ENCODE peak calls at places on chromosome 12, in seven cellular contexts. One of them, this sample, is unnamed.

GRCh38 chr12:9742665-9743064 is 9.8 kb upstream of the CLECL1 start:
- DNase-seq in IMR-90: no peak
- DNase-seq in neuronal stem cell: no peak
- DNase-seq in H9: no peak
- DNase-seq in mesendoderm: no peak
- DNase-seq in mesenchymal stem cell: no peak
- DNase-seq in H1: no peak
- DNase-seq in this sample: no peak

GRCh38 chr12:12655061-12655460 is 40.9 kb downstream of the GPR19 start:
- DNase-seq in IMR-90: no peak
- DNase-seq in neuronal stem cell: no peak
- DNase-seq in H9: no peak
- DNase-seq in mesendoderm: peak; percentile 18
- DNase-seq in mesenchymal stem cell: no peak
- DNase-seq in H1: no peak
- DNase-seq in this sample: no peak

GRCh38 chr12:19074700-19075099 is 54.8 kb upstream of the PLEKHA5 start:
- DNase-seq in IMR-90: peak; percentile 74
- DNase-seq in neuronal stem cell: no peak
- DNase-seq in H9: no peak
- DNase-seq in mesendoderm: no peak
- DNase-seq in mesenchymal stem cell: peak; percentile 59
- DNase-seq in H1: no peak
- DNase-seq in this sample: no peak

GRCh38 chr12:121798807-121799174 is 5.0 kb upstream of the SETD1B start:
- DNase-seq in IMR-90: no peak
- DNase-seq in neuronal stem cell: no peak
- DNase-seq in H9: no peak
- DNase-seq in mesendoderm: no peak
- DNase-seq in mesenchymal stem cell: no peak
- DNase-seq in H1: no peak
- DNase-seq in this sample: peak; percentile 44

GRCh38 chr12:121224591-121224990 is 14.7 kb downstream of the P2RX4 start:
- DNase-seq in IMR-90: no peak
- DNase-seq in neuronal stem cell: no peak
- DNase-seq in H9: no peak
- DNase-seq in mesendoderm: no peak
- DNase-seq in mesenchymal stem cell: no peak
- DNase-seq in H1: no peak
- DNase-seq in this sample: no peak

GRCh38 chr12:1297206-1297605 is 297.2 kb downstream of the FBXL14 start:
- DNase-seq in IMR-90: peak; percentile 43
- DNase-seq in neuronal stem cell: no peak
- DNase-seq in H9: no peak
- DNase-seq in mesendoderm: no peak
- DNase-seq in mesenchymal stem cell: peak; percentile 13
- DNase-seq in H1: no peak
- DNase-seq in this sample: peak; percentile 27

GRCh38 chr12:38053113-38053512 is 263.5 kb upstream of the ALG10B start:
- DNase-seq in IMR-90: no peak
- DNase-seq in neuronal stem cell: no peak
- DNase-seq in H9: no peak
- DNase-seq in mesendoderm: no peak
- DNase-seq in mesenchymal stem cell: no peak
- DNase-seq in H1: no peak
- DNase-seq in this sample: no peak

GRCh38 chr12:110104188-110104969 is 19.8 kb upstream of the IFT81 start:
- DNase-seq in IMR-90: peak; percentile 35
- DNase-seq in neuronal stem cell: no peak
- DNase-seq in H9: no peak
- DNase-seq in mesendoderm: no peak
- DNase-seq in mesenchymal stem cell: peak; percentile 80
- DNase-seq in H1: no peak
- DNase-seq in this sample: no peak

GRCh38 chr12:71465794-71466193 is 26.2 kb downstream of the LGR5 start:
- DNase-seq in IMR-90: no peak
- DNase-seq in neuronal stem cell: no peak
- DNase-seq in H9: no peak
- DNase-seq in mesendoderm: no peak
- DNase-seq in mesenchymal stem cell: no peak
- DNase-seq in H1: no peak
- DNase-seq in this sample: no peak

GRCh38 chr12:30877110-30877875 is 49.3 kb upstream of the TSPAN11 start:
- DNase-seq in IMR-90: no peak
- DNase-seq in neuronal stem cell: no peak
- DNase-seq in H9: no peak
- DNase-seq in mesendoderm: no peak
- DNase-seq in mesenchymal stem cell: no peak
- DNase-seq in H1: no peak
- DNase-seq in this sample: no peak

GRCh38 chr12:107411792-107412535 is 273.6 kb upstream of the PWP1 start:
- DNase-seq in IMR-90: peak; percentile 91
- DNase-seq in neuronal stem cell: no peak
- DNase-seq in H9: no peak
- DNase-seq in mesendoderm: no peak
- DNase-seq in mesenchymal stem cell: peak; percentile 63
- DNase-seq in H1: no peak
- DNase-seq in this sample: no peak

GRCh38 chr12:96208801-96209534 is 14.8 kb downstream of the ELK3 start:
- DNase-seq in IMR-90: no peak
- DNase-seq in neuronal stem cell: no peak
- DNase-seq in H9: no peak
- DNase-seq in mesendoderm: no peak
- DNase-seq in mesenchymal stem cell: peak; percentile 11
- DNase-seq in H1: no peak
- DNase-seq in this sample: no peak

GRCh38 chr12:56146492-56147460 is 5.6 kb upstream of the MYL6B start:
- DNase-seq in IMR-90: no peak
- DNase-seq in neuronal stem cell: no peak
- DNase-seq in H9: no peak
- DNase-seq in mesendoderm: no peak
- DNase-seq in mesenchymal stem cell: no peak
- DNase-seq in H1: no peak
- DNase-seq in this sample: peak; percentile 59

GRCh38 chr12:108854453-108855283 is 2.7 kb downstream of the SSH1 start:
- DNase-seq in IMR-90: peak; percentile 100
- DNase-seq in neuronal stem cell: no peak
- DNase-seq in H9: no peak
- DNase-seq in mesendoderm: no peak
- DNase-seq in mesenchymal stem cell: peak; percentile 100
- DNase-seq in H1: no peak
- DNase-seq in this sample: no peak

GRCh38 chr12:43653917-43654316 is 101.9 kb upstream of the ADAMTS20 start:
- DNase-seq in IMR-90: no peak
- DNase-seq in neuronal stem cell: no peak
- DNase-seq in H9: no peak
- DNase-seq in mesendoderm: no peak
- DNase-seq in mesenchymal stem cell: no peak
- DNase-seq in H1: no peak
- DNase-seq in this sample: no peak

GRCh38 chr12:52798003-52798670 is 2.2 kb upstream of the KRT3 start:
- DNase-seq in IMR-90: peak; percentile 40
- DNase-seq in neuronal stem cell: no peak
- DNase-seq in H9: no peak
- DNase-seq in mesendoderm: no peak
- DNase-seq in mesenchymal stem cell: no peak
- DNase-seq in H1: no peak
- DNase-seq in this sample: no peak

GRCh38 chr12:30725739-30726138 is 29.0 kb downstream of the CAPRIN2 start:
- DNase-seq in IMR-90: peak; percentile 84
- DNase-seq in neuronal stem cell: no peak
- DNase-seq in H9: no peak
- DNase-seq in mesendoderm: peak; percentile 53
- DNase-seq in mesenchymal stem cell: peak; percentile 73
- DNase-seq in H1: no peak
- DNase-seq in this sample: peak; percentile 54

GRCh38 chr12:29591140-29592020 is 93.9 kb upstream of the OVCH1 start:
- DNase-seq in IMR-90: peak; percentile 24
- DNase-seq in neuronal stem cell: peak; percentile 12
- DNase-seq in H9: peak; percentile 78
- DNase-seq in mesendoderm: peak; percentile 84
- DNase-seq in mesenchymal stem cell: peak; percentile 66
- DNase-seq in H1: peak; percentile 52
- DNase-seq in this sample: no peak

GRCh38 chr12:97027482-97027881 is 120.4 kb downstream of the NEDD1 start:
- DNase-seq in IMR-90: no peak
- DNase-seq in neuronal stem cell: no peak
- DNase-seq in H9: no peak
- DNase-seq in mesendoderm: no peak
- DNase-seq in mesenchymal stem cell: no peak
- DNase-seq in H1: no peak
- DNase-seq in this sample: no peak

GRCh38 chr12:109962388-109962787 is 33.8 kb downstream of the GIT2 start:
- DNase-seq in IMR-90: no peak
- DNase-seq in neuronal stem cell: no peak
- DNase-seq in H9: peak; percentile 38
- DNase-seq in mesendoderm: peak; percentile 55
- DNase-seq in mesenchymal stem cell: no peak
- DNase-seq in H1: no peak
- DNase-seq in this sample: no peak

GRCh38 chr12:49055978-49056754 is 4.4 kb downstream of the KMT2D start:
- DNase-seq in IMR-90: peak; percentile 82
- DNase-seq in neuronal stem cell: no peak
- DNase-seq in H9: peak; percentile 75
- DNase-seq in mesendoderm: peak; percentile 88
- DNase-seq in mesenchymal stem cell: peak; percentile 91
- DNase-seq in H1: no peak
- DNase-seq in this sample: peak; percentile 72

GRCh38 chr12:87280356-87280755 is 748.8 kb downstream of the C12orf50 start:
- DNase-seq in IMR-90: no peak
- DNase-seq in neuronal stem cell: no peak
- DNase-seq in H9: no peak
- DNase-seq in mesendoderm: no peak
- DNase-seq in mesenchymal stem cell: no peak
- DNase-seq in H1: no peak
- DNase-seq in this sample: no peak

GRCh38 chr12:50720501-50720900 is 43.4 kb upstream of the ATF1 start:
- DNase-seq in IMR-90: no peak
- DNase-seq in neuronal stem cell: no peak
- DNase-seq in H9: no peak
- DNase-seq in mesendoderm: no peak
- DNase-seq in mesenchymal stem cell: no peak
- DNase-seq in H1: no peak
- DNase-seq in this sample: no peak

GRCh38 chr12:98645572-98646067 is 530 bp downstream of the APAF1 start:
- DNase-seq in IMR-90: no peak
- DNase-seq in neuronal stem cell: peak; percentile 18
- DNase-seq in H9: no peak
- DNase-seq in mesendoderm: peak; percentile 53
- DNase-seq in mesenchymal stem cell: peak; percentile 35
- DNase-seq in H1: no peak
- DNase-seq in this sample: peak; percentile 44

GRCh38 chr12:98644433-98644711 is 216 bp downstream of the IKBIP start:
- DNase-seq in IMR-90: no peak
- DNase-seq in neuronal stem cell: no peak
- DNase-seq in H9: peak; percentile 79
- DNase-seq in mesendoderm: no peak
- DNase-seq in mesenchymal stem cell: no peak
- DNase-seq in H1: no peak
- DNase-seq in this sample: no peak

GRCh38 chr12:98644712-98645571 is at the start of the genes APAF1 and IKBIP:
- DNase-seq in IMR-90: peak; percentile 94
- DNase-seq in neuronal stem cell: peak; percentile 97
- DNase-seq in H9: peak; percentile 97
- DNase-seq in mesendoderm: peak; percentile 98
- DNase-seq in mesenchymal stem cell: peak; percentile 96
- DNase-seq in H1: peak; percentile 97
- DNase-seq in this sample: peak; percentile 97

DNA sequence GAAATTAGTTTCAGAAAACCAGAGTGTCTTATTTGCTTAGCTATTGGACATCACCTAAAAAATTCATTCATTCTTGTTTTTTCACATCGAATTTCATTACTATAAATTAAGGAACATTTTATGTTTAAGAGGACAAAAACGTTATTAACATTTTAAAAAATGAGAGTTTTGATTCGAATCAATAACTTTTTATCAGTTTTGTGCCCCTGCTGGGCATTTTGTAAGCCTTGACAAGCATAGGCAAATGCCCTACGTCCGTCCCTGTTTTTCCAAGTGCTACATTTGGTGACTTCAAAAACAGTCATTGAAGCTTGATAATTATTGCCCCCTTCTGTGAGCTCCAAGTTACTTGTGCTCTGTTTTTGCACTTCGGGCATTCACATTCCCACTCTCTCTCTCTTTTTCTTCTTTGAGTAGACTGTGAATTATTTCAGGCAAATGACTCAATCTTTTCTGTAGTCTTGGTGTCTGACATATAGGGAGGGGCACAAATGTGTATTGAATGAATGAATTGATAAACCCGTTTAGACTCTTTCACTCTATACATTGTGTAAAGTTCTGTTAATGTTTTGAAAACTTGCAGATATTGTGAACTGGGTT is 1.2 kb downstream of the APAF1 start:
- DNase-seq in IMR-90: peak; percentile 32
- DNase-seq in neuronal stem cell: no peak
- DNase-seq in H9: no peak
- DNase-seq in mesendoderm: peak; percentile 39
- DNase-seq in mesenchymal stem cell: peak; percentile 57
- DNase-seq in H1: no peak
- DNase-seq in this sample: peak; percentile 16
- H3K23ac ChIP-seq in IMR-90: peak overlapping the region; percentile 7
- H3K23ac ChIP-seq in neuronal stem cell: no peak overlapping the region
- H3K23ac ChIP-seq in H9: no peak overlapping the region
- H3K23ac ChIP-seq in mesendoderm: no peak overlapping the region
- H3K23ac ChIP-seq in mesenchymal stem cell: no peak overlapping the region
- H3K23ac ChIP-seq in H1: no peak overlapping the region
- H3K23ac ChIP-seq in this sample: no peak overlapping the region

GRCh38 chr12:14193623-14194022 is 171.9 kb upstream of the ATF7IP start:
- DNase-seq in IMR-90: no peak
- DNase-seq in neuronal stem cell: no peak
- DNase-seq in H9: peak; percentile 53
- DNase-seq in mesendoderm: no peak
- DNase-seq in mesenchymal stem cell: no peak
- DNase-seq in H1: no peak
- DNase-seq in this sample: no peak
- H3K23ac ChIP-seq in IMR-90: no peak overlapping the region
- H3K23ac ChIP-seq in neuronal stem cell: no peak overlapping the region
- H3K23ac ChIP-seq in H9: no peak overlapping the region
- H3K23ac ChIP-seq in mesendoderm: no peak overlapping the region
- H3K23ac ChIP-seq in mesenchymal stem cell: no peak overlapping the region
- H3K23ac ChIP-seq in H1: no peak overlapping the region
- H3K23ac ChIP-seq in this sample: no peak overlapping the region

DNA sequence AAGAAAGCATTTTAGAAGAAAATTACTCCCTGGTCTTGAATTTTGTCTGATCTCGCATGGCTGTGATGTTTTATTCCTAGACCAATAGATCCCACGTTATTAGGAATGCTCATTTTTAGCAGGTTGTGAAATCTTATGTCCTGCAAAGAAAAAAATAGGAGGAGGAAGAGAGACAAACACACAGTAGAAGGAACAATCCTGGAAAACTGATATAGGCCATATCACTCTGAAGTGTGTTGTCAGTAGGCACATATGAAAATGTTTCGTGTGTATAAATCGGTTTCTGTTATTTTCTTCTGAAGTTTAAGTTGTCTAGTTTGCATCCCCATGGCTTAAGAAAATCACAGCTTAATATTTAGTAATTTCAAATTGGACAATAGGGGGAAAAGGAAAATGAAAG is 12.4 kb downstream of the SLCO1B3 start:
- DNase-seq in IMR-90: no peak
- DNase-seq in neuronal stem cell: no peak
- DNase-seq in H9: no peak
- DNase-seq in mesendoderm: no peak
- DNase-seq in mesenchymal stem cell: no peak
- DNase-seq in H1: no peak
- DNase-seq in this sample: no peak
- H3K23ac ChIP-seq in IMR-90: no peak overlapping the region
- H3K23ac ChIP-seq in neuronal stem cell: no peak overlapping the region
- H3K23ac ChIP-seq in H9: no peak overlapping the region
- H3K23ac ChIP-seq in mesendoderm: no peak overlapping the region
- H3K23ac ChIP-seq in mesenchymal stem cell: no peak overlapping the region
- H3K23ac ChIP-seq in H1: no peak overlapping the region
- H3K23ac ChIP-seq in this sample: no peak overlapping the region

GRCh38 chr12:105622220-105622619 is 291.7 kb downstream of the C12orf75 start:
- DNase-seq in IMR-90: no peak
- DNase-seq in neuronal stem cell: no peak
- DNase-seq in H9: no peak
- DNase-seq in mesendoderm: no peak
- DNase-seq in mesenchymal stem cell: no peak
- DNase-seq in H1: no peak
- DNase-seq in this sample: no peak
- H3K23ac ChIP-seq in IMR-90: no peak overlapping the region
- H3K23ac ChIP-seq in neuronal stem cell: no peak overlapping the region
- H3K23ac ChIP-seq in H9: no peak overlapping the region
- H3K23ac ChIP-seq in mesendoderm: no peak overlapping the region
- H3K23ac ChIP-seq in mesenchymal stem cell: no peak overlapping the region
- H3K23ac ChIP-seq in H1: no peak overlapping the region
- H3K23ac ChIP-seq in this sample: no peak overlapping the region